ENCODE peak calls at places on chromosomes 4 and X, in nine cellular contexts. G is H9, U is HCT116, T is mammary epithelial cell, P is PC-3, I is keratinocyte, K is colonic mucosa, Z is endodermal cell, M is fibroblast of lung. W is an unnamed sample.

GRCh38 chrX:79146552-79147390 is 2.3 kb downstream of the GPR174 start:
- DNase-seq in G (no peak), I (no peak), M (no peak), Z (no peak), T (no peak), P (no peak), U (no peak), K (no peak), W (no peak)

GRCh38 chr4:137309424-137309823 is 222.9 kb downstream of the PCDH18 start:
- DNase-seq in T (no peak), Z (no peak), M (no peak), K (no peak), U (no peak), I (no peak), P (no peak), G (no peak), W (no peak)

GRCh38 chrX:49912086-49912485 is 10.3 kb upstream of the CLCN5 start:
- DNase-seq in T (no peak), M (no peak), U (no peak), K (no peak), P (no peak), G (no peak), Z (no peak), I (no peak), W (no peak)

GRCh38 chrX:9534686-9535085 is 69.8 kb downstream of the TBL1X start:
- DNase-seq in Z (no peak), I (no peak), T (no peak), P (no peak), K (no peak), M (peak; percentile 63), G (no peak), U (no peak), W (no peak)

GRCh38 chrX:22534643-22535042 is 261.9 kb downstream of the CBLL2 start:
- DNase-seq in I (peak; percentile 13), K (no peak), M (peak; percentile 87), G (no peak), T (peak; percentile 81), Z (no peak), U (no peak), P (peak; percentile 90), W (no peak)

GRCh38 chr4:1763070-1763549 is 30.0 kb upstream of the FGFR3 start:
- DNase-seq in P (no peak), M (no peak), U (no peak), K (no peak), Z (no peak), G (no peak), I (no peak), T (no peak), W (no peak)

GRCh38 chrX:65266482-65266881 is 268.1 kb downstream of the LAS1L start:
- DNase-seq in M (no peak), U (no peak), K (no peak), P (no peak), G (no peak), T (no peak), Z (no peak), I (no peak), W (no peak)

GRCh38 chrX:112473654-112474053 is 206.1 kb downstream of the LHFPL1 start:
- DNase-seq in M (no peak), T (no peak), P (no peak), G (peak; percentile 36), I (no peak), U (no peak), Z (peak; percentile 75), K (no peak), W (no peak)

GRCh38 chr4:80434238-80434637 is 98.7 kb downstream of the CFAP299 start:
- DNase-seq in I (no peak), U (no peak), Z (no peak), P (peak; percentile 39), G (no peak), M (peak; percentile 20), T (no peak), K (no peak), W (no peak)

GRCh38 chr4:54767376-54767775 is 109.6 kb downstream of the KIT start:
- DNase-seq in I (no peak), G (no peak), P (no peak), U (no peak), Z (no peak), K (no peak), M (no peak), T (no peak), W (no peak)

GRCh38 chr4:54764501-54764900 is 106.7 kb downstream of the KIT start:
- DNase-seq in M (no peak), T (no peak), U (no peak), Z (no peak), I (no peak), P (no peak), G (no peak), K (no peak), W (no peak)
- TF ChIP-seq CTCF in M (no peak), T (no peak), U (no peak), Z (no peak), I (no peak), P (no peak), G (no peak), K (no peak), W (no peak)

DNA sequence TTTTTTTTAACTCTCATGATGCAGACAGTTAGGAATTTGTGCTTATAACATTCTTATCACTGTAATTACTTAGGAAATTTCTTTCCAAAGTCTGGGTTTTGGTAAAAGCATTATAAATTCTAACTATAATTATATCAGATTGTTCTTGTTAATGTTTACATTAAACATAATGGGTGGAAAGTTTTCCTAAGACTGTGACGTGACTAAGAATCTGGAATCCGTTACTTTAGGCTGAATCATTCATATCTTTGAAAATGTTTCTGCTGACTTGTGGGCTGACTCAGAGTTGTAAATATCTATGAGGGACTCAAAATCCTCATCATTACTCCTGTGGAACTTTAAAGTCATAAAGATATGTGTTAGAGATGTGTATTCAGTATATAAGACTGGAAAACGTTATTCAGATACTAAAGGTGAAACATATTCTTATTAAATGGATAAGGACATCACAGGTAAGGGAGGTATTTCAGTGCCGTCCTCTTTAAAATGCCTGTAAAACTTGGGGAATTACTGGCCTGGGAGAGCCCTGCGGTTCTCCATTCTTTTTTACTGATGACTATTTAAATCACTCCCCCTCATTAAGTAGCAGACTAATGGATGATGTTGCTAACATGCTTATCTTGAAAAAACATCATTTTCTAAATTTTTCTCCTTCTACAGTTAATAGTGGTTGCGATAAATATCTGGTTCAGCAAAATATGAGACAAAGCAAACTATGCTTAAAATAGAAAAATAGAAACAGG is 159.0 kb downstream of the DCLK2 start:
- DNase-seq in T (peak; percentile 75), I (no peak), U (peak; percentile 12), P (peak; percentile 84), G (no peak), K (no peak), Z (no peak), M (peak; percentile 97), W (no peak)
- H3K9ac ChIP-seq in T (no peak overlapping the region), I (no peak overlapping the region), U (no peak overlapping the region), P (peak overlapping the region; percentile 42), G (no peak overlapping the region), K (no peak overlapping the region), Z (no peak overlapping the region), M (no peak overlapping the region), W (no peak overlapping the region)

DNA sequence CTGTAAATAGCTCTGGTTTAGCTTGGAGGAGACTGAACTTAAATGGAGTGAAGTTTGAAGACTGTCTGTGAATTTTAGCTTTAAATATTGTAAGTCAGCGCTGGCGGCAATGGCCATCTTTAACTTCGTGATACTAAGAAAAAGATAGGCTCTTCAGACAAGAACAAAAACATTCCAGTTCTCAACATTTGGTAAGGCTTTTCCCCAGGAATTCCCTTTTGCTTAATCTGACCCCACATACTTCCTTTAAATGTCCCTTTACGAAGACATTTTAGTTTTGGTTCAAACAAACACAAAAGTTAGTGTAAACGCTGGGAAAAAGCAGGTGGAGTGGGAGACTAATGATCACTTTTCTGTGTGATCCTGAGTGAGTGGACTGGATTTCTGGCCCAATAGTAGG is 106.2 kb downstream of the MAML3 start:
- DNase-seq in I (no peak), G (no peak), U (no peak), T (no peak), M (no peak), P (no peak), K (no peak), Z (no peak), W (no peak)
- H3K4me1 ChIP-seq in I (peaks cover 15% of the 10 kb centered on the region), G (peaks cover 11% of the 10 kb centered on the region), U (no peaks in the 10 kb centered on the region), T (peaks cover 7% of the 10 kb centered on the region), M (peaks cover 2% of the 10 kb centered on the region), P (peaks cover 45% of the 10 kb centered on the region), K (peaks cover 13% of the 10 kb centered on the region), Z (peaks cover 32% of the 10 kb centered on the region), W (no peaks in the 10 kb centered on the region)

DNA sequence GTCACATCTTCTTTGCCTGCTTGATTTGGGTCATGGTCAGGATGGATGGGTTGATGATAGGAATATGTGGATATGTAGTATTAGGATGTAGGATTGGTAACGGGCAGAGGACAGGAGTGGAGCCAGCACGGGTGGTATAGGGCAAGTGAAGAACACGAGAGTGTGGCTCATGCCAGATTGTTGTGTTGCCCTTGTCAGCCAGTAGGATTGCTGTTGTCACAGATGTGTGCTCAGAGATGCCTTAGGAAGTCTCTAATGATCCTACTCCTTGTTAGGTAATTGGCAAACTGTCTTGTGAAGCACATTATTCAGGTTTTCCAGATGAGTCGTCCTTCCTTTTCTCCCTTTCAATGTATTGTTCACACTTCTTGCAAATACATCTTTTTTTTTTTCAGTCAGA is 5.5 kb downstream of the ATP10D start:
- DNase-seq in M (peak; percentile 35), Z (peak; percentile 72), I (no peak), K (no peak), P (peak; percentile 23), T (peak; percentile 34), U (peak; percentile 36), G (peak; percentile 53), W (no peak)
- TF ChIP-seq CTCF in M (peak; percentile 46), Z (peak; percentile 80), I (peak; percentile 81), K (no peak), P (peak; percentile 48), T (peak; percentile 54), U (no peak), G (peak; percentile 69), W (no peak)

GRCh38 chrX:40083120-40083978 is 14.4 kb downstream of the BCOR start:
- DNase-seq in I (no peak), Z (peak; percentile 86), T (peak; percentile 12), G (peak; percentile 72), U (no peak), M (no peak), P (peak; percentile 40), K (no peak), W (peak; percentile 79)

GRCh38 chrX:40084471-40084870 is 13.3 kb downstream of the BCOR start:
- DNase-seq in G (peak; percentile 28), M (no peak), U (no peak), K (no peak), T (no peak), Z (no peak), P (no peak), I (no peak), W (peak; percentile 7)

GRCh38 chrX:40085086-40085551 is 12.6 kb downstream of the BCOR start:
- DNase-seq in P (peak; percentile 90), I (no peak), M (peak; percentile 89), T (no peak), K (no peak), G (peak; percentile 27), U (no peak), Z (peak; percentile 59), W (no peak)

GRCh38 chrX:40082447-40083119 is 15.2 kb downstream of the BCOR start:
- DNase-seq in K (no peak), T (no peak), M (no peak), G (no peak), I (no peak), U (no peak), Z (peak; percentile 53), P (no peak), W (peak; percentile 74)

DNA sequence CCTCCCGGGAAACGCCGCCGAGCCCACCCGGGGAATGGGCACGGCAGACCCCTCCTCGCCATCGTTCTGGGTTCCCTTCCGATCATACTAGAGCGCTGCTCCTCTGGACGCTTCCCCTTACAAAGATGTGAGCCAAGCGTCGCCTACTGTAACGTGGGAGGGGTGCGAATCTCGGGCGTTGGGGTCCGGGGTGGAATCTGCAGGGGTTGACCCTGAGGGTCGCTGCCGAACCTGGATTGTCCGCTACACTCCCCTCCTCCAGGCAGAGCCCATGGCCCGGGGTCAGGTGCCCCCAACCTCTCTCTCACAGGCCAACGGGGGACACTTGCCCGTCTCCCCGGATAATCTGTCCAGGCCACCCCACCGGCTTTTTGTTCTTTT is 13.8 kb downstream of the BCOR start:
- DNase-seq in G (no peak), T (no peak), P (no peak), Z (no peak), I (no peak), M (no peak), K (no peak), U (no peak), W (peak; percentile 56)
- H3K9ac ChIP-seq in G (no peak overlapping the region), T (no peak overlapping the region), P (peak overlapping the region; percentile 56), Z (no peak overlapping the region), I (peak overlapping the region; percentile 58), M (no peak overlapping the region), K (no peak overlapping the region), U (no peak overlapping the region), W (no peak overlapping the region)

W was measured in kidney.